ENCODE peak calls at places on chromosome 18, in four cellular contexts. O is transverse colon, T is uterus, I is body of pancreas. N is an unnamed sample.

GRCh38 chr18:68244786-68245185 is 470.1 kb downstream of the TMX3 start:
- DNase-seq in T (no peak), I (no peak), O (no peak), N (no peak)

GRCh38 chr18:78856569-78857200 is 122.9 kb upstream of the SALL3 start:
- DNase-seq in T (no peak), I (no peak), O (no peak), N (no peak)

GRCh38 chr18:6482198-6482977 is 67.7 kb upstream of the L3MBTL4 start:
- DNase-seq in I (peak), O (peak), T (peak), N (peak)

GRCh38 chr18:8996771-8997432 is 105.6 kb upstream of the NDUFV2 start:
- DNase-seq in O (no peak), T (no peak), I (no peak), N (no peak)

GRCh38 chr18:76476665-76477561 is 18.1 kb downstream of the ZNF516 start:
- DNase-seq in O (no peak), T (no peak), I (no peak), N (no peak)

GRCh38 chr18:58411323-58411722 is 217.6 kb downstream of the ALPK2 start:
- DNase-seq in T (no peak), O (no peak), I (no peak), N (no peak)

GRCh38 chr18:13811993-13812392 is 12.0 kb upstream of the MC5R start:
- DNase-seq in O (no peak), I (no peak), T (no peak), N (no peak)

GRCh38 chr18:46385124-46385523 is 271.9 kb downstream of the LOXHD1 start:
- DNase-seq in O (no peak), T (no peak), I (no peak), N (no peak)

GRCh38 chr18:76522551-76522950 is 27.5 kb upstream of the ZNF516 start:
- DNase-seq in I (no peak), O (no peak), T (no peak), N (no peak)

GRCh38 chr18:74498712-74499629 is 2.8 kb downstream of the CNDP2 start:
- DNase-seq in O (peak), T (no peak), I (peak), N (no peak)

GRCh38 chr18:36761186-36761698 is 67.6 kb downstream of the TPGS2 start:
- DNase-seq in I (no peak), O (no peak), T (no peak), N (no peak)

GRCh38 chr18:5510109-5510846 is 33.5 kb downstream of the EPB41L3 start:
- DNase-seq in I (no peak), T (no peak), O (no peak), N (no peak)

GRCh38 chr18:580154-580553 is at the start of gene CETN1:
- DNase-seq in O (no peak), I (no peak), T (no peak), N (no peak)

GRCh38 chr18:75350440-75350839 is 77.1 kb downstream of the SMIM21 start:
- DNase-seq in I (no peak), T (no peak), O (peak), N (peak)

GRCh38 chr18:75896865-75897264 is 469.4 kb upstream of the SMIM21 start:
- DNase-seq in I (peak), T (no peak), O (no peak), N (no peak)

GRCh38 chr18:23588836-23589560 is 2.7 kb upstream of the NPC1 start:
- DNase-seq in O (no peak), I (no peak), T (no peak), N (no peak)

GRCh38 chr18:35029103-35029502 is 12.1 kb upstream of the MAPRE2 start:
- DNase-seq in T (peak), I (no peak), O (no peak), N (peak)

GRCh38 chr18:55588876-55589595 is 1.0 kb upstream of the TCF4 start:
- DNase-seq in O (no peak), T (no peak), I (peak), N (no peak)

GRCh38 chr18:58268849-58269248 is 224.8 kb downstream of the NEDD4L start:
- DNase-seq in O (no peak), T (no peak), I (no peak), N (no peak)

GRCh38 chr18:26865557-26865956 is at the start of gene AQP4:
- DNase-seq in I (no peak), O (no peak), T (no peak), N (no peak)

GRCh38 chr18:55927831-55928230 is 339.8 kb upstream of the TCF4 start:
- DNase-seq in O (no peak), T (no peak), I (no peak), N (no peak)

GRCh38 chr18:76256897-76257500 is 238.0 kb downstream of the ZNF516 start:
- DNase-seq in T (peak), O (no peak), I (peak), N (no peak)

GRCh38 chr18:79436556-79437275 is 41.0 kb downstream of the NFATC1 start:
- DNase-seq in O (no peak), I (no peak), T (no peak), N (no peak)

GRCh38 chr18:54209471-54210180 is 14.8 kb downstream of the MBD2 start:
- DNase-seq in O (no peak), I (no peak), T (no peak), N (no peak)

GRCh38 chr18:66316708-66317107 is 287.2 kb downstream of the CDH19 start:
- DNase-seq in T (no peak), I (no peak), O (no peak), N (no peak)

GRCh38 chr18:65547046-65547445 is 203.8 kb upstream of the CDH7 start:
- DNase-seq in O (no peak), I (no peak), T (no peak), N (no peak)

GRCh38 chr18:10304853-10305252 is 149.6 kb upstream of the APCDD1 start:
- DNase-seq in T (no peak), I (peak), O (no peak), N (no peak)

GRCh38 chr18:7856733-7857132 is 289.6 kb downstream of the PTPRM start:
- DNase-seq in I (no peak), T (no peak), O (no peak), N (no peak)

GRCh38 chr18:21191596-21192307 is 50.3 kb upstream of the GREB1L start:
- DNase-seq in O (peak), I (peak), T (peak), N (no peak)

GRCh38 chr18:54127759-54128378 is 96.6 kb downstream of the MBD2 start:
- DNase-seq in O (no peak), I (peak), T (no peak), N (no peak)

GRCh38 chr18:77271720-77272481 is 22.3 kb downstream of the GALR1 start:
- DNase-seq in O (no peak), T (no peak), I (no peak), N (no peak)

GRCh38 chr18:55779711-55780590 is 192.0 kb upstream of the TCF4 start:
- DNase-seq in I (peak), O (peak), T (peak), N (peak)

GRCh38 chr18:70044626-70045025 is 97.0 kb upstream of the CD226 start:
- DNase-seq in O (no peak), T (no peak), I (no peak), N (no peak)

GRCh38 chr18:68841301-68841700 is 43.4 kb downstream of the CCDC102B start:
- DNase-seq in T (no peak), O (no peak), I (no peak), N (no peak)

GRCh38 chr18:54946149-54946581 is 13.1 kb downstream of the CCDC68 start:
- DNase-seq in I (peak), O (peak), T (no peak), N (peak)

DNA sequence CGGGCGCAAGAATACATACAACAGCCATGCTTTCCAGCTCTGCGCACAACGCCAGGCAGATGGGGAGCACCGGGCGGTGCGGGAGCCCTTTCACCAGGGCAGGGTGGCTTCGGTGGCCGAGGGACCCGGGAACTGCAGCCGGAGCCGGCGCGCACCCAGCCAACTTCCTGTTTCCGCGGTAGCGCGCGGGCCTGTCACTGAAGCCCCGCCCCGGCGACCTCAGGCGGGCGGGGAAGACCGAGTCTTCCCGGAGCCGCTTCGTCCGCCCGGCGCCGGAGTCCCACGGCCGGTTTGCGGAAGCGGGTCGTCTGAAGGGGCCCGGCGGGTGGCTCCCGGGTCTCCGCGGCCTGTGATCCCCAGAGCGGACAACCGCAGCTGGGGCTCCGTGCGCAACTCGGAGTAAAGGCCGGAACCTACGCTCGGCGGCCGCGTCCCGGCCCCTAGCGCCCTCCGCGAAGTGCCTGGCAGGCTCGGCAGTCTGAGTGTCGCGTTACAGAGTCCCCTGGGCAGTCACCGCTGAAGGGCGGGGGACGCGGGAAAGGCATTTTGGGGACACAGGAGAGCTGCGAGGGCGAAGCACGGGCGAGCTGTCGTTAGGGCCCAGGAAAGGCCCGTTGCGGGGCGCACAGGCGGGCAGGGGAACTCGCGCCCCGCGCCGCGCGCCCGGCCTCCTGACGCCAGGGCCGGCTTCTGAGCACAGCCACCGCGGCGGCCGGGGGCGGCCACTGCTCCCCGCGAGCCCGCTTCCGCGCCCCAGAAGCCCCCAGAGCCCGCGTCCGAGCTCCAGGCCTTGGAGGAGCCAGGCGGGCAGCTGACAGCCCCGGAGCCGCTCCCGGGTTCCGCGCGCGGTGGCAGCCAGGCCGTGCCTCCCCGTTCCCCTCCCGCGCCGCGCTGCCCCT is at the start of gene MPPE1:
- DNase-seq in O (peak), I (peak), T (peak), N (peak)
- TF ChIP-seq POLR2A in O (peak), I (peak), T (peak), N (peak)

DNA sequence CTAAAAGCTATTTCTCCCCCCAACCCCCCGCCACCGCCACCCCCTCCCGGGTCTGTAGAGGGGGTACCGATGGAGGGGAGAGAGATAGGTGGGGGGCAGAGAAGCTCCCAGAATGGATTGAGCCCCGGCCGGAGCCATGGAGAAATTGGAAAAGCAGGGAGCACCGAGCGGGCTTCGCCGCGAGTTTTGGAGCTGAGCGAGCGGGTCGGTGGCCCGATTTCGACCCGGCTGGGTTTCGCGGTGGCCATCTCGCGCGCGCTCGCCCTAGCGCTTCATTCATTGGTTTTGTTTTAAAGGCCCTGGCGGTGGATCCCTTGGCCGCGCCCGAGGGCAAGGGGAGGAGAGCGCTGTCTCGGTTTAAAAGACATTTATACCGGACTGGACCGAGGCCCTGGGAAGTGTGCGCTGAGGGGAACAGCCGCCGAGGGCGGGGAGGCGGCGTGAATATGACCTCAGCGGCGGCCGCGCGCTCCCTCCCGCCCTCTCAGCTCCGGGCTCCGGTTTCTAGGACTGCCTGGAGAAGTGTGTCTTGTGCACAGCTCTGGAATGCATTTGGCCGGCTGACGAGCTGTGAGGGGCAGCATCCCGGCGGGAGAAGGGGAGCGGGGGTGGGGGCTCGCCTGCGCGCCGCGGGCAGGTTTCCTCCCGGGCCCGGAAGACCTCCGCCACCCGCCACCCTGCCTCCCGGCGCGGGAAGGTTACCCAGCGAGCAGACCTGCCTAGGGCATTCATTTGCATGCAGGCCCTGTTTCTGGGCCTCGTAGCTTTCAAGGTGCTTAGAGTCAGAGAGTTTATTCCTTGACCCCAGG is 1.7 kb upstream of the SMAD7 start:
- DNase-seq in O (peak), I (peak), T (peak), N (peak)
- TF ChIP-seq POLR2A in O (peak), I (peak), T (no peak), N (peak)

DNA sequence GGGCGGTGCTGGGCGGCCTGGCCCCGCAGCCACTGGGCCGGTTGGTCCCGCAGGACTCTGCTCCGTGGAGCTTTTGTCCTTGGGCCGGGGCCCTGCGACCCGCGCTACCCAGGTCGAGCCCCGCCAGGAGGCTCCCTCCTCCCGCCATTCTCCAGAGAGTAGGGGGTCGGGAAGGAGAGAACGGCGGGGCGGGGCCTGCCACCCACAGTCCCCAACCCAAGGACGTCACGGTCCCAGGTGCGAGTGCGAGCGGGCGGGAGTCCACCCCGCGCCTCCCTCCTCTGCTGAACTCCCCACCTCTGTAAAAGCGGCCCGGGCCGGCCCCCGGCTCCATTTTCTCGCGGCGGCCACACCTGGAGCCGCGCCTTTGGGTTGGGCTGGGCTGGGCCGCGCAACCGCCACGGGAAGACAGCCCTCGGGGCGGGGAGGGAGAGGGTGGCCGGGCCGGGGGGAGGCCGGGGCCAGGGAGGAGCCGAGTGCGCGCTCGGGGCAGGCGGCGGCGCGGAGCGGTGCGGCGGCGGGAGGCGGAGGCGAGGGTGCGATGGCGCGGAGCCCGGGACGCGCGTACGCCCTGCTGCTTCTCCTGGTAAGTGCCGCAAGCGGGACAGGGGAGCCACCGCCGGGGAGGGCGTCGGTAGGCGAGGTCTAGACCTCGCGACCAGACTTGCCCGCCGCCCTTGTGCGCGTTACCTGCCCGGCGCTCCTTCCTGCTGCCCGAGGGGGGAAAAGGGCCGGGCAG is at the start of gene DSG2:
- DNase-seq in O (peak), I (peak), T (peak), N (peak)
- TF ChIP-seq POLR2A in O (peak), I (peak), T (no peak), N (peak)

DNA sequence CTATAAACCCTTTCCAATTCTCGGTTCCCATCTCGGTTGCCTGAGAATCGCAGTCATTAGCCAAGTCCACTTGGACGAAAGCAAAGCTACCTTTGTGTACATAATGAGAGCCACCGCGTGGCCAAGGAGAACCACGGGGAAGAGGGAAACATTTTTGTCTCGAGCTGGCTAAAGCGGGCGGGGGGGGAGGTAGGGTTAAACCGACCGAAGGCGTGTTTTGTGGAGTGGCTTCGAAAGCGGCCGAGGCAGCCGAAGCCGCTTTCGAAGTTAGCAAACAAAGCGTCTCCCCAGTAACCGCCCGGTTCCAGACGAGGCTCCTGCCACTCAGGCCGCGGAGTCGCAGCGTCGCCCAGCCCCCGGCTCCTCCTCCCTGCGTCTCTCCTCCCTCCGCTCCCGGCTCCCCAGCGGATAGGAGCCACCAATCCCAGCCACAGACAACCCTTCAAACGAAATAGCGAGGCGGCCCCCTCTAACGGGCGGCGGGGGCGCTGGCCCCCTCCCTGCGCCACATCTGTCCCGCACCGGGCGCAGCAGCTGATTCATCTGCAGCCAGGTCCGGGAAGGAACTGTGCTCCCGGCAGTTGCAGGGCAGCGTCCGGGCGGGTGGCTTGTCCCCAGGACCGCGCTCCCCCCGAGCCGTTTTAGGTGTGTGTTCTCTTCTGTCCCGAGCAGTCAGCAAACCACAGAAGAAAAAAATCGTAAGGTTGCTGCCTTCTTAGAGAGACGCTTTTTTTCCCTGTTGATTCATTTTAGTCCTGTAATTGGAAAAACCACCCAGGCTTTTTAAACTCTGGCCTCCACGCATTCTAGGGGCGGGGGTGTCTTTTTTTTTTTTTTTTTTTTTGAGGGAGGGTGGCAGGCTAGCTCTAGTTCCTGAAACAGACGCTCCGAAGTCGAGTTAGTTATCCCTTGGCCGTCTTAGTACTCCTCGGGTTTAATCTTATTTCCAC is 1.8 kb upstream of the TGIF1 start:
- DNase-seq in T (peak), I (peak), O (peak), N (peak)
- TF ChIP-seq POLR2A in T (peak), I (peak), O (peak), N (peak)

GRCh38 chr18:61831071-61831470 is 61.7 kb downstream of the RNF152 start:
- DNase-seq in I (no peak), T (no peak), O (no peak), N (no peak)

GRCh38 chr18:61833387-61833786 is 59.4 kb downstream of the RNF152 start:
- DNase-seq in T (no peak), I (no peak), O (no peak), N (no peak)

GRCh38 chr18:61832858-61833257 is 59.9 kb downstream of the RNF152 start:
- DNase-seq in I (no peak), O (no peak), T (no peak), N (no peak)

GRCh38 chr18:61838521-61838920 is 54.3 kb downstream of the RNF152 start:
- DNase-seq in O (no peak), I (no peak), T (no peak), N (no peak)

GRCh38 chr18:61833978-61834377 is 58.8 kb downstream of the RNF152 start:
- DNase-seq in I (no peak), O (no peak), T (no peak), N (no peak)
- TF ChIP-seq POLR2A in I (no peak), O (no peak), T (no peak), N (no peak)

N was measured in Peyer's patch.